ENCODE peak calls at places on chromosome X, in eight cellular contexts. One of them, this sample, is unnamed.

GRCh38 chrX:47863187-47863586 is 26.5 kb downstream of the ZNF81 start:
- DNase-seq in GDM1: no peak
- DNase-seq in right lobe of liver: peak; percentile 79
- DNase-seq in stimulated activated CD8-positive, alpha-beta memory T cell treated with anti-CD3 and anti-CD28 coated beads, Interleukin-7, amount 100 ng/mL, for 1 hour: no peak
- DNase-seq in T-helper 2 cell: no peak
- DNase-seq in hypothalamus: no peak
- DNase-seq in putamen: no peak
- DNase-seq in naive B cell: no peak
- DNase-seq in this sample: no peak

GRCh38 chrX:112874140-112874539 is 33.5 kb upstream of the AMOT start:
- DNase-seq in right lobe of liver: no peak
- DNase-seq in T-helper 2 cell: no peak
- DNase-seq in hypothalamus: no peak
- DNase-seq in putamen: no peak
- DNase-seq in GDM1: no peak
- DNase-seq in naive B cell: no peak
- DNase-seq in stimulated activated CD8-positive, alpha-beta memory T cell treated with anti-CD3 and anti-CD28 coated beads, Interleukin-7, amount 100 ng/mL, for 1 hour: no peak
- DNase-seq in this sample: no peak

GRCh38 chrX:70042399-70043371 is 7.1 kb downstream of the AWAT2 start:
- DNase-seq in hypothalamus: no peak
- DNase-seq in T-helper 2 cell: no peak
- DNase-seq in putamen: no peak
- DNase-seq in right lobe of liver: no peak
- DNase-seq in GDM1: no peak
- DNase-seq in stimulated activated CD8-positive, alpha-beta memory T cell treated with anti-CD3 and anti-CD28 coated beads, Interleukin-7, amount 100 ng/mL, for 1 hour: no peak
- DNase-seq in naive B cell: no peak
- DNase-seq in this sample: no peak

GRCh38 chrX:133249659-133250058 is 31.5 kb upstream of the TFDP3 start:
- DNase-seq in hypothalamus: no peak
- DNase-seq in putamen: no peak
- DNase-seq in naive B cell: no peak
- DNase-seq in T-helper 2 cell: no peak
- DNase-seq in GDM1: no peak
- DNase-seq in stimulated activated CD8-positive, alpha-beta memory T cell treated with anti-CD3 and anti-CD28 coated beads, Interleukin-7, amount 100 ng/mL, for 1 hour: no peak
- DNase-seq in right lobe of liver: no peak
- DNase-seq in this sample: no peak

GRCh38 chrX:351736-352135 is 33.1 kb upstream of the GTPBP6 start:
- DNase-seq in putamen: no peak
- DNase-seq in right lobe of liver: no peak
- DNase-seq in hypothalamus: no peak
- DNase-seq in stimulated activated CD8-positive, alpha-beta memory T cell treated with anti-CD3 and anti-CD28 coated beads, Interleukin-7, amount 100 ng/mL, for 1 hour: no peak
- DNase-seq in T-helper 2 cell: no peak
- DNase-seq in naive B cell: no peak
- DNase-seq in GDM1: no peak
- DNase-seq in this sample: no peak

GRCh38 chrX:108734426-108734825 is 1.9 kb downstream of the IRS4 start:
- DNase-seq in naive B cell: no peak
- DNase-seq in T-helper 2 cell: no peak
- DNase-seq in stimulated activated CD8-positive, alpha-beta memory T cell treated with anti-CD3 and anti-CD28 coated beads, Interleukin-7, amount 100 ng/mL, for 1 hour: no peak
- DNase-seq in hypothalamus: no peak
- DNase-seq in putamen: no peak
- DNase-seq in GDM1: no peak
- DNase-seq in right lobe of liver: no peak
- DNase-seq in this sample: no peak

GRCh38 chrX:17787557-17787956 is 50.3 kb downstream of the SCML1 start:
- DNase-seq in hypothalamus: no peak
- DNase-seq in right lobe of liver: no peak
- DNase-seq in putamen: no peak
- DNase-seq in T-helper 2 cell: no peak
- DNase-seq in naive B cell: no peak
- DNase-seq in stimulated activated CD8-positive, alpha-beta memory T cell treated with anti-CD3 and anti-CD28 coated beads, Interleukin-7, amount 100 ng/mL, for 1 hour: no peak
- DNase-seq in GDM1: no peak
- DNase-seq in this sample: no peak

GRCh38 chrX:119745283-119745848 is 13.0 kb upstream of the SOWAHD start:
- DNase-seq in putamen: no peak
- DNase-seq in hypothalamus: no peak
- DNase-seq in naive B cell: no peak
- DNase-seq in T-helper 2 cell: no peak
- DNase-seq in GDM1: no peak
- DNase-seq in right lobe of liver: no peak
- DNase-seq in stimulated activated CD8-positive, alpha-beta memory T cell treated with anti-CD3 and anti-CD28 coated beads, Interleukin-7, amount 100 ng/mL, for 1 hour: no peak
- DNase-seq in this sample: no peak

GRCh38 chrX:7145454-7145853 is 2.1 kb upstream of the STS start:
- DNase-seq in right lobe of liver: no peak
- DNase-seq in naive B cell: no peak
- DNase-seq in putamen: no peak
- DNase-seq in T-helper 2 cell: no peak
- DNase-seq in GDM1: no peak
- DNase-seq in stimulated activated CD8-positive, alpha-beta memory T cell treated with anti-CD3 and anti-CD28 coated beads, Interleukin-7, amount 100 ng/mL, for 1 hour: no peak
- DNase-seq in hypothalamus: no peak
- DNase-seq in this sample: no peak

GRCh38 chrX:97311066-97311778 is 427.5 kb downstream of the RPA4 start:
- DNase-seq in putamen: no peak
- DNase-seq in stimulated activated CD8-positive, alpha-beta memory T cell treated with anti-CD3 and anti-CD28 coated beads, Interleukin-7, amount 100 ng/mL, for 1 hour: no peak
- DNase-seq in GDM1: no peak
- DNase-seq in hypothalamus: no peak
- DNase-seq in naive B cell: no peak
- DNase-seq in T-helper 2 cell: no peak
- DNase-seq in right lobe of liver: no peak
- DNase-seq in this sample: no peak

GRCh38 chrX:153454901-153455550 is 9.2 kb upstream of the TREX2 start:
- DNase-seq in GDM1: no peak
- DNase-seq in T-helper 2 cell: no peak
- DNase-seq in stimulated activated CD8-positive, alpha-beta memory T cell treated with anti-CD3 and anti-CD28 coated beads, Interleukin-7, amount 100 ng/mL, for 1 hour: no peak
- DNase-seq in hypothalamus: no peak
- DNase-seq in putamen: no peak
- DNase-seq in right lobe of liver: no peak
- DNase-seq in naive B cell: no peak
- DNase-seq in this sample: no peak

GRCh38 chrX:7059214-7059838 is 88.2 kb upstream of the STS start:
- DNase-seq in putamen: no peak
- DNase-seq in GDM1: no peak
- DNase-seq in hypothalamus: no peak
- DNase-seq in stimulated activated CD8-positive, alpha-beta memory T cell treated with anti-CD3 and anti-CD28 coated beads, Interleukin-7, amount 100 ng/mL, for 1 hour: no peak
- DNase-seq in naive B cell: peak; percentile 56
- DNase-seq in right lobe of liver: no peak
- DNase-seq in T-helper 2 cell: peak; percentile 75
- DNase-seq in this sample: no peak

GRCh38 chrX:80808854-80809493 is 703 bp downstream of the BRWD3 start:
- DNase-seq in T-helper 2 cell: peak; percentile 46
- DNase-seq in stimulated activated CD8-positive, alpha-beta memory T cell treated with anti-CD3 and anti-CD28 coated beads, Interleukin-7, amount 100 ng/mL, for 1 hour: peak; percentile 2
- DNase-seq in right lobe of liver: peak; percentile 45
- DNase-seq in GDM1: no peak
- DNase-seq in naive B cell: peak; percentile 18
- DNase-seq in hypothalamus: peak; percentile 1
- DNase-seq in putamen: peak; percentile 14
- DNase-seq in this sample: peak; percentile 58

GRCh38 chrX:42538405-42538804 is 239.6 kb downstream of the PPP1R2C start:
- DNase-seq in naive B cell: no peak
- DNase-seq in putamen: no peak
- DNase-seq in T-helper 2 cell: no peak
- DNase-seq in hypothalamus: no peak
- DNase-seq in GDM1: no peak
- DNase-seq in stimulated activated CD8-positive, alpha-beta memory T cell treated with anti-CD3 and anti-CD28 coated beads, Interleukin-7, amount 100 ng/mL, for 1 hour: no peak
- DNase-seq in right lobe of liver: no peak
- DNase-seq in this sample: no peak

GRCh38 chrX:82041034-82041433 is 839.1 kb downstream of the SH3BGRL start:
- DNase-seq in hypothalamus: no peak
- DNase-seq in T-helper 2 cell: no peak
- DNase-seq in right lobe of liver: no peak
- DNase-seq in putamen: no peak
- DNase-seq in naive B cell: no peak
- DNase-seq in GDM1: no peak
- DNase-seq in stimulated activated CD8-positive, alpha-beta memory T cell treated with anti-CD3 and anti-CD28 coated beads, Interleukin-7, amount 100 ng/mL, for 1 hour: no peak
- DNase-seq in this sample: no peak

GRCh38 chrX:49230500-49231232 is 2.5 kb downstream of the CACNA1F start:
- DNase-seq in naive B cell: peak; percentile 52
- DNase-seq in GDM1: no peak
- DNase-seq in stimulated activated CD8-positive, alpha-beta memory T cell treated with anti-CD3 and anti-CD28 coated beads, Interleukin-7, amount 100 ng/mL, for 1 hour: peak; percentile 5
- DNase-seq in hypothalamus: peak; percentile 4
- DNase-seq in putamen: no peak
- DNase-seq in T-helper 2 cell: peak; percentile 70
- DNase-seq in right lobe of liver: peak; percentile 52
- DNase-seq in this sample: peak; percentile 21

GRCh38 chrX:132843387-132843786 is 115.0 kb downstream of the HS6ST2 start:
- DNase-seq in putamen: no peak
- DNase-seq in naive B cell: no peak
- DNase-seq in GDM1: no peak
- DNase-seq in stimulated activated CD8-positive, alpha-beta memory T cell treated with anti-CD3 and anti-CD28 coated beads, Interleukin-7, amount 100 ng/mL, for 1 hour: no peak
- DNase-seq in right lobe of liver: no peak
- DNase-seq in T-helper 2 cell: no peak
- DNase-seq in hypothalamus: no peak
- DNase-seq in this sample: no peak

GRCh38 chrX:103716967-103717366 is 6.3 kb downstream of the TMEM31 start:
- DNase-seq in T-helper 2 cell: no peak
- DNase-seq in putamen: no peak
- DNase-seq in right lobe of liver: no peak
- DNase-seq in naive B cell: no peak
- DNase-seq in GDM1: no peak
- DNase-seq in stimulated activated CD8-positive, alpha-beta memory T cell treated with anti-CD3 and anti-CD28 coated beads, Interleukin-7, amount 100 ng/mL, for 1 hour: no peak
- DNase-seq in hypothalamus: no peak
- DNase-seq in this sample: no peak

GRCh38 chrX:12709047-12709446 is 82.2 kb upstream of the PRPS2 start:
- DNase-seq in putamen: no peak
- DNase-seq in T-helper 2 cell: no peak
- DNase-seq in stimulated activated CD8-positive, alpha-beta memory T cell treated with anti-CD3 and anti-CD28 coated beads, Interleukin-7, amount 100 ng/mL, for 1 hour: no peak
- DNase-seq in hypothalamus: no peak
- DNase-seq in GDM1: no peak
- DNase-seq in right lobe of liver: no peak
- DNase-seq in naive B cell: no peak
- DNase-seq in this sample: no peak

GRCh38 chrX:71301195-71301924 is at the start of gene ITGB1BP2:
- DNase-seq in hypothalamus: no peak
- DNase-seq in putamen: no peak
- DNase-seq in right lobe of liver: peak; percentile 47
- DNase-seq in GDM1: no peak
- DNase-seq in naive B cell: no peak
- DNase-seq in stimulated activated CD8-positive, alpha-beta memory T cell treated with anti-CD3 and anti-CD28 coated beads, Interleukin-7, amount 100 ng/mL, for 1 hour: no peak
- DNase-seq in T-helper 2 cell: no peak
- DNase-seq in this sample: no peak

GRCh38 chrX:73563740-73564073 is 710 bp downstream of the CHIC1 start:
- DNase-seq in stimulated activated CD8-positive, alpha-beta memory T cell treated with anti-CD3 and anti-CD28 coated beads, Interleukin-7, amount 100 ng/mL, for 1 hour: no peak
- DNase-seq in right lobe of liver: no peak
- DNase-seq in putamen: peak; percentile 27
- DNase-seq in T-helper 2 cell: peak; percentile 65
- DNase-seq in hypothalamus: no peak
- DNase-seq in naive B cell: no peak
- DNase-seq in GDM1: no peak
- DNase-seq in this sample: no peak

GRCh38 chrX:2732076-2732475 is 19.8 kb upstream of the XG start:
- DNase-seq in naive B cell: no peak
- DNase-seq in stimulated activated CD8-positive, alpha-beta memory T cell treated with anti-CD3 and anti-CD28 coated beads, Interleukin-7, amount 100 ng/mL, for 1 hour: no peak
- DNase-seq in T-helper 2 cell: no peak
- DNase-seq in right lobe of liver: no peak
- DNase-seq in GDM1: no peak
- DNase-seq in hypothalamus: no peak
- DNase-seq in putamen: no peak
- DNase-seq in this sample: no peak

GRCh38 chrX:69321006-69321655 is 155.9 kb upstream of the PJA1 start:
- DNase-seq in putamen: no peak
- DNase-seq in naive B cell: no peak
- DNase-seq in stimulated activated CD8-positive, alpha-beta memory T cell treated with anti-CD3 and anti-CD28 coated beads, Interleukin-7, amount 100 ng/mL, for 1 hour: no peak
- DNase-seq in T-helper 2 cell: no peak
- DNase-seq in GDM1: no peak
- DNase-seq in hypothalamus: no peak
- DNase-seq in right lobe of liver: no peak
- DNase-seq in this sample: no peak

GRCh38 chrX:41033299-41033698 is 51.9 kb upstream of the USP9X start:
- DNase-seq in T-helper 2 cell: peak; percentile 30
- DNase-seq in right lobe of liver: no peak
- DNase-seq in naive B cell: no peak
- DNase-seq in hypothalamus: no peak
- DNase-seq in GDM1: no peak
- DNase-seq in putamen: no peak
- DNase-seq in stimulated activated CD8-positive, alpha-beta memory T cell treated with anti-CD3 and anti-CD28 coated beads, Interleukin-7, amount 100 ng/mL, for 1 hour: no peak
- DNase-seq in this sample: no peak

GRCh38 chrX:69305333-69306062 is 140.2 kb upstream of the PJA1 start:
- DNase-seq in stimulated activated CD8-positive, alpha-beta memory T cell treated with anti-CD3 and anti-CD28 coated beads, Interleukin-7, amount 100 ng/mL, for 1 hour: no peak
- DNase-seq in hypothalamus: peak; percentile 1
- DNase-seq in naive B cell: no peak
- DNase-seq in T-helper 2 cell: no peak
- DNase-seq in GDM1: no peak
- DNase-seq in putamen: peak; percentile 4
- DNase-seq in right lobe of liver: no peak
- DNase-seq in this sample: no peak

GRCh38 chrX:103441878-103442535 is 65.7 kb downstream of the BEX3 start:
- DNase-seq in stimulated activated CD8-positive, alpha-beta memory T cell treated with anti-CD3 and anti-CD28 coated beads, Interleukin-7, amount 100 ng/mL, for 1 hour: no peak
- DNase-seq in naive B cell: no peak
- DNase-seq in right lobe of liver: no peak
- DNase-seq in T-helper 2 cell: no peak
- DNase-seq in putamen: no peak
- DNase-seq in GDM1: no peak
- DNase-seq in hypothalamus: no peak
- DNase-seq in this sample: no peak

GRCh38 chrX:48028091-48028490 is 21.3 kb downstream of the SPACA5 start:
- DNase-seq in hypothalamus: no peak
- DNase-seq in T-helper 2 cell: no peak
- DNase-seq in GDM1: no peak
- DNase-seq in right lobe of liver: no peak
- DNase-seq in naive B cell: no peak
- DNase-seq in putamen: no peak
- DNase-seq in stimulated activated CD8-positive, alpha-beta memory T cell treated with anti-CD3 and anti-CD28 coated beads, Interleukin-7, amount 100 ng/mL, for 1 hour: no peak
- DNase-seq in this sample: no peak

GRCh38 chrX:124289443-124289842 is 43.0 kb upstream of the TEX13D start:
- DNase-seq in T-helper 2 cell: no peak
- DNase-seq in GDM1: no peak
- DNase-seq in right lobe of liver: no peak
- DNase-seq in stimulated activated CD8-positive, alpha-beta memory T cell treated with anti-CD3 and anti-CD28 coated beads, Interleukin-7, amount 100 ng/mL, for 1 hour: no peak
- DNase-seq in hypothalamus: no peak
- DNase-seq in naive B cell: no peak
- DNase-seq in putamen: no peak
- DNase-seq in this sample: no peak

GRCh38 chrX:17537652-17538301 is 162.8 kb downstream of the NHS start:
- DNase-seq in right lobe of liver: no peak
- DNase-seq in hypothalamus: no peak
- DNase-seq in naive B cell: no peak
- DNase-seq in GDM1: no peak
- DNase-seq in putamen: no peak
- DNase-seq in stimulated activated CD8-positive, alpha-beta memory T cell treated with anti-CD3 and anti-CD28 coated beads, Interleukin-7, amount 100 ng/mL, for 1 hour: no peak
- DNase-seq in T-helper 2 cell: no peak
- DNase-seq in this sample: no peak

GRCh38 chrX:150163181-150163930 is 199.8 kb upstream of the MAMLD1 start:
- DNase-seq in putamen: no peak
- DNase-seq in GDM1: no peak
- DNase-seq in right lobe of liver: no peak
- DNase-seq in T-helper 2 cell: no peak
- DNase-seq in hypothalamus: no peak
- DNase-seq in stimulated activated CD8-positive, alpha-beta memory T cell treated with anti-CD3 and anti-CD28 coated beads, Interleukin-7, amount 100 ng/mL, for 1 hour: no peak
- DNase-seq in naive B cell: no peak
- DNase-seq in this sample: no peak

GRCh38 chrX:56366901-56367300 is 134.7 kb downstream of the KLF8 start:
- DNase-seq in putamen: no peak
- DNase-seq in T-helper 2 cell: no peak
- DNase-seq in GDM1: no peak
- DNase-seq in hypothalamus: no peak
- DNase-seq in stimulated activated CD8-positive, alpha-beta memory T cell treated with anti-CD3 and anti-CD28 coated beads, Interleukin-7, amount 100 ng/mL, for 1 hour: no peak
- DNase-seq in right lobe of liver: no peak
- DNase-seq in naive B cell: no peak
- DNase-seq in this sample: no peak